ENCODE peak calls at places on chromosomes 4 and X, in eight cellular contexts. D is mesothelial cell of epicardium; B is GM23338; P is stimulated activated naive B cell treated with anti-CD40 and anti-IgM and Interleukin-4, amounts not matched to agents 10 μg/mL and 1 μg/mL and 100 μg/mL, for 72 hours; G is GM18507; F is islet precursor cell; A is stimulated activated CD4-positive, alpha-beta T cell treated with anti-CD3 and anti-CD28 coated beads, Interleukin-2, amount 100 ng/mL, for 48 hours; T is EL. E is an unnamed sample.

GRCh38 chrX:7108995-7109634 is 38.4 kb upstream of the STS start:
- DNase-seq in D (no peak), B (no peak), P (no peak), G (no peak), F (no peak), A (no peak), T (no peak), E (no peak)

GRCh38 chr4:142567199-142567598 is 278.9 kb downstream of the INPP4B start:
- DNase-seq in D (no peak), B (peak; percentile 87), P (no peak), G (no peak), F (peak; percentile 63), A (peak; percentile 52), T (no peak), E (no peak)

GRCh38 chr4:122783301-122784215 is 43.1 kb upstream of the FGF2 start:
- DNase-seq in D (no peak), B (peak; percentile 99), P (no peak), G (no peak), F (peak; percentile 98), A (no peak), T (peak; percentile 99), E (peak; percentile 91)

GRCh38 chr4:83922419-83922818 is 386.5 kb downstream of the GPAT3 start:
- DNase-seq in D (no peak), B (peak; percentile 60), P (no peak), G (no peak), F (no peak), A (no peak), T (no peak), E (no peak)

GRCh38 chrX:134025986-134026731 is 40.8 kb upstream of the GPC3 start:
- DNase-seq in D (no peak), B (peak; percentile 63), P (no peak), G (no peak), F (no peak), A (no peak), T (no peak), E (no peak)

GRCh38 chr4:185847352-185848078 is 35.5 kb upstream of the SORBS2 start:
- DNase-seq in D (no peak), B (peak; percentile 69), P (no peak), G (no peak), F (peak; percentile 96), A (no peak), T (peak; percentile 93), E (peak; percentile 70)

GRCh38 chr4:38462659-38463058 is 201.3 kb upstream of the KLF3 start:
- DNase-seq in D (no peak), B (no peak), P (no peak), G (no peak), F (peak; percentile 57), A (no peak), T (no peak), E (no peak)

GRCh38 chrX:21266949-21267348 is 107.3 kb upstream of the CNKSR2 start:
- DNase-seq in D (no peak), B (no peak), P (no peak), G (no peak), F (no peak), A (no peak), T (no peak), E (no peak)

GRCh38 chr4:38752393-38752961 is 30.3 kb downstream of the TLR10 start:
- DNase-seq in D (no peak), B (no peak), P (no peak), G (no peak), F (peak; percentile 55), A (no peak), T (peak; percentile 54), E (no peak)

GRCh38 chrX:40087574-40088298 is 10.0 kb downstream of the BCOR start:
- DNase-seq in D (no peak), B (no peak), P (no peak), G (no peak), F (no peak), A (no peak), T (peak; percentile 59), E (no peak)

GRCh38 chrX:11105080-11105479 is 6.1 kb upstream of the HCCS start:
- DNase-seq in D (no peak), B (no peak), P (no peak), G (no peak), F (no peak), A (no peak), T (peak; percentile 57), E (no peak)

GRCh38 chrX:134373736-134374135 is 86.2 kb upstream of the HPRT1 start:
- DNase-seq in D (no peak), B (peak; percentile 5), P (no peak), G (no peak), F (no peak), A (no peak), T (no peak), E (no peak)

GRCh38 chr4:3852751-3853150 is 86.6 kb downstream of the ADRA2C start:
- DNase-seq in D (no peak), B (no peak), P (no peak), G (no peak), F (no peak), A (no peak), T (no peak), E (no peak)

GRCh38 chrX:13756381-13756780 is 21.8 kb downstream of the OFD1 start:
- DNase-seq in D (no peak), B (no peak), P (no peak), G (no peak), F (no peak), A (no peak), T (no peak), E (no peak)

GRCh38 chrX:106917830-106918500 is 2.2 kb upstream of the CLDN2 start:
- DNase-seq in D (no peak), B (no peak), P (no peak), G (no peak), F (no peak), A (no peak), T (peak; percentile 81), E (no peak)

GRCh38 chrX:125287282-125287681 is 32.4 kb upstream of the TEX13C start:
- DNase-seq in D (no peak), B (no peak), P (no peak), G (no peak), F (no peak), A (no peak), T (no peak), E (no peak)

GRCh38 chrX:100410083-100410590 is at the start of gene PCDH19:
- DNase-seq in D (peak; percentile 76), B (peak; percentile 70), P (peak; percentile 11), G (no peak), F (peak; percentile 91), A (peak; percentile 10), T (peak; percentile 14), E (no peak)

GRCh38 chr4:136136566-136136965 is 1395.7 kb downstream of the PCDH18 start:
- DNase-seq in D (no peak), B (no peak), P (no peak), G (no peak), F (no peak), A (no peak), T (no peak), E (no peak)

GRCh38 chr4:159487284-159487747 is 384.4 kb downstream of the RAPGEF2 start:
- DNase-seq in D (no peak), B (peak; percentile 87), P (peak; percentile 10), G (peak; percentile 22), F (peak; percentile 79), A (peak; percentile 7), T (peak; percentile 70), E (no peak)

GRCh38 chr4:138576684-138577083 is 334.5 kb upstream of the SLC7A11 start:
- DNase-seq in D (no peak), B (peak; percentile 81), P (no peak), G (no peak), F (no peak), A (no peak), T (peak; percentile 56), E (no peak)

GRCh38 chr4:73603854-73604584 is 16.2 kb downstream of the RASSF6 start:
- DNase-seq in D (no peak), B (no peak), P (no peak), G (no peak), F (no peak), A (no peak), T (no peak), E (no peak)

GRCh38 chr4:27947320-27947719 is 1086.7 kb downstream of the STIM2 start:
- DNase-seq in D (no peak), B (no peak), P (no peak), G (no peak), F (no peak), A (no peak), T (no peak), E (no peak)

GRCh38 chrX:11499076-11500044 is 166.4 kb downstream of the ARHGAP6 start:
- DNase-seq in D (no peak), B (no peak), P (no peak), G (no peak), F (no peak), A (no peak), T (peak; percentile 74), E (no peak)

GRCh38 chrX:31213941-31214340 is 142.1 kb upstream of the FTHL17 start:
- DNase-seq in D (no peak), B (peak; percentile 27), P (no peak), G (no peak), F (no peak), A (no peak), T (peak; percentile 13), E (no peak)

GRCh38 chrX:153725039-153725831 is 579 bp downstream of the ABCD1 start:
- DNase-seq in D (no peak), B (peak; percentile 38), P (no peak), G (no peak), F (no peak), A (no peak), T (no peak), E (no peak)

GRCh38 chr4:28444886-28445496 is 1584.3 kb downstream of the STIM2 start:
- DNase-seq in D (no peak), B (no peak), P (no peak), G (no peak), F (no peak), A (no peak), T (peak; percentile 6), E (no peak)

GRCh38 chr4:163331629-163332360 is 601 bp downstream of the NPY1R start:
- DNase-seq in D (no peak), B (peak; percentile 68), P (no peak), G (no peak), F (peak; percentile 67), A (no peak), T (peak; percentile 7), E (no peak)

GRCh38 chr4:39039108-39039507 is 6.9 kb upstream of the TMEM156 start:
- DNase-seq in D (no peak), B (no peak), P (no peak), G (no peak), F (no peak), A (no peak), T (no peak), E (no peak)

GRCh38 chr4:89838005-89838404 is 1.0 kb upstream of the SNCA start:
- DNase-seq in D (no peak), B (peak; percentile 47), P (no peak), G (no peak), F (peak; percentile 60), A (no peak), T (no peak), E (no peak)

GRCh38 chrX:96689951-96690350 is 5.3 kb downstream of the DIAPH2 start:
- DNase-seq in D (no peak), B (no peak), P (no peak), G (no peak), F (no peak), A (no peak), T (no peak), E (no peak)

GRCh38 chrX:39299615-39300014 is 498.4 kb downstream of the MID1IP1 start:
- DNase-seq in D (no peak), B (no peak), P (no peak), G (no peak), F (no peak), A (no peak), T (no peak), E (no peak)

GRCh38 chrX:80817002-80817401 is 7.3 kb upstream of the BRWD3 start:
- DNase-seq in D (no peak), B (no peak), P (no peak), G (no peak), F (no peak), A (no peak), T (peak; percentile 0), E (no peak)

GRCh38 chr4:91198951-91199350 is 1071.8 kb downstream of the CCSER1 start:
- DNase-seq in D (no peak), B (no peak), P (no peak), G (no peak), F (no peak), A (no peak), T (no peak), E (no peak)

GRCh38 chrX:14865201-14865600 is 7.7 kb downstream of the FANCB start:
- DNase-seq in D (no peak), B (no peak), P (no peak), G (no peak), F (no peak), A (no peak), T (peak; percentile 49), E (no peak)